ENCODE peak calls at places on chromosomes 11 and 22, in eight cellular contexts. One of them, this sample, is unnamed.

GRCh38 chr11:35218956-35219355 is 80.0 kb downstream of the CD44 start:
- DNase-seq in dorsolateral prefrontal cortex: no peak
- DNase-seq in bronchial epithelial cell: no peak
- DNase-seq in astrocyte of the spinal cord: peak
- DNase-seq in fibroblast of pulmonary artery: no peak
- DNase-seq in transverse colon: no peak
- DNase-seq in psoas muscle: no peak
- DNase-seq in keratinocyte: no peak
- DNase-seq in this sample: peak

GRCh38 chr11:61700221-61700620 is 20.0 kb downstream of the DAGLA start:
- DNase-seq in dorsolateral prefrontal cortex: no peak
- DNase-seq in bronchial epithelial cell: peak
- DNase-seq in astrocyte of the spinal cord: peak
- DNase-seq in fibroblast of pulmonary artery: peak
- DNase-seq in transverse colon: peak
- DNase-seq in psoas muscle: no peak
- DNase-seq in keratinocyte: no peak
- DNase-seq in this sample: no peak

GRCh38 chr11:115220423-115220822 is 283.8 kb downstream of the CADM1 start:
- DNase-seq in dorsolateral prefrontal cortex: no peak
- DNase-seq in bronchial epithelial cell: no peak
- DNase-seq in astrocyte of the spinal cord: no peak
- DNase-seq in fibroblast of pulmonary artery: no peak
- DNase-seq in transverse colon: no peak
- DNase-seq in psoas muscle: no peak
- DNase-seq in keratinocyte: no peak
- DNase-seq in this sample: no peak

GRCh38 chr11:44943118-44943517 is 7.6 kb downstream of the TP53I11 start:
- DNase-seq in dorsolateral prefrontal cortex: no peak
- DNase-seq in bronchial epithelial cell: no peak
- DNase-seq in astrocyte of the spinal cord: no peak
- DNase-seq in fibroblast of pulmonary artery: no peak
- DNase-seq in transverse colon: peak
- DNase-seq in psoas muscle: peak
- DNase-seq in keratinocyte: no peak
- DNase-seq in this sample: no peak

GRCh38 chr11:112555491-112556364 is 295.1 kb upstream of the PLET1 start:
- DNase-seq in dorsolateral prefrontal cortex: peak
- DNase-seq in bronchial epithelial cell: peak
- DNase-seq in astrocyte of the spinal cord: peak
- DNase-seq in fibroblast of pulmonary artery: peak
- DNase-seq in transverse colon: peak
- DNase-seq in psoas muscle: peak
- DNase-seq in keratinocyte: no peak
- DNase-seq in this sample: no peak

GRCh38 chr22:40541300-40541699 is 95.2 kb downstream of the MRTFA start:
- DNase-seq in dorsolateral prefrontal cortex: no peak
- DNase-seq in bronchial epithelial cell: peak
- DNase-seq in astrocyte of the spinal cord: no peak
- DNase-seq in fibroblast of pulmonary artery: no peak
- DNase-seq in transverse colon: no peak
- DNase-seq in psoas muscle: no peak
- DNase-seq in keratinocyte: peak
- DNase-seq in this sample: no peak

GRCh38 chr11:68397256-68397655 is 63.3 kb upstream of the PPP6R3 start:
- DNase-seq in dorsolateral prefrontal cortex: no peak
- DNase-seq in bronchial epithelial cell: no peak
- DNase-seq in astrocyte of the spinal cord: no peak
- DNase-seq in fibroblast of pulmonary artery: no peak
- DNase-seq in transverse colon: no peak
- DNase-seq in psoas muscle: no peak
- DNase-seq in keratinocyte: no peak
- DNase-seq in this sample: no peak

GRCh38 chr22:19756288-19757128 is 4.1 kb upstream of the TBX1 start:
- DNase-seq in dorsolateral prefrontal cortex: no peak
- DNase-seq in bronchial epithelial cell: peak
- DNase-seq in astrocyte of the spinal cord: no peak
- DNase-seq in fibroblast of pulmonary artery: no peak
- DNase-seq in transverse colon: peak
- DNase-seq in psoas muscle: no peak
- DNase-seq in keratinocyte: no peak
- DNase-seq in this sample: no peak

GRCh38 chr11:61041755-61042518 is 60.4 kb upstream of the CD5 start:
- DNase-seq in dorsolateral prefrontal cortex: peak
- DNase-seq in bronchial epithelial cell: peak
- DNase-seq in astrocyte of the spinal cord: peak
- DNase-seq in fibroblast of pulmonary artery: peak
- DNase-seq in transverse colon: peak
- DNase-seq in psoas muscle: no peak
- DNase-seq in keratinocyte: no peak
- DNase-seq in this sample: no peak

GRCh38 chr11:123426766-123427165 is 3.3 kb upstream of the GRAMD1B start:
- DNase-seq in dorsolateral prefrontal cortex: no peak
- DNase-seq in bronchial epithelial cell: no peak
- DNase-seq in astrocyte of the spinal cord: no peak
- DNase-seq in fibroblast of pulmonary artery: no peak
- DNase-seq in transverse colon: no peak
- DNase-seq in psoas muscle: no peak
- DNase-seq in keratinocyte: no peak
- DNase-seq in this sample: no peak

DNA sequence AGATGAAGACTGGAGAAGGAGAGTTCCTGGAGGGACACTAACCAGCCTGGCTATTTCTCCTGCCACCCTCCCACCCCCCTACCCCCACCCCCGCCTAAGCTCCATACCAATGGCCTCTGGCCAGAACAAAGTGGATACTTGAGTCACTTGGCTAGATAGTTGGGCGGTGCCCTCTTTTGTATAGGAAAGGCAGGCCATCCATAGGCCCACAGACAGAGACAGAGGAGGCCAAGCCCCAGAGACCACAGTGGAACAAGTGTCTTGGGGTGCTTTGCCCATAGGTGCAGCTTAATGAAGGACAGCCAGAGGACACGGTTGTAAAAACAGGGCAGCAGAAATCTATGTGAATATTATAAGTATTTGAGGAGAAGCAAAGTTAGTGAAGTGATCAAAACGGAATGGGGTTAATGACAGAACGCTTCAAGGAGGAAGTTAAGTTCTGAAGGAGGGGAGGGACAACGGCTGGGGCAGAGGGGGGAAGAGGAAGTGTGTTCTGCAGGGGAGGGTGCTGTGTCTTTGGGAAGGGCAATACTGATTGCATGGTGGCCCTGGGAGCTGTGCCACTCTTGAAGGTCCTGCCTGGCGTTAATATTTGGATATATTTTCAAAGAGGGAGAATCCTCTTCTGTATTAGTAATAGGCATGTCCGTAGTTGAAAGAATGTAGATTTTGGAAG is 32.7 kb downstream of the FLI1 start:
- DNase-seq in dorsolateral prefrontal cortex: no peak
- DNase-seq in bronchial epithelial cell: no peak
- DNase-seq in astrocyte of the spinal cord: no peak
- DNase-seq in fibroblast of pulmonary artery: no peak
- DNase-seq in transverse colon: peak
- DNase-seq in psoas muscle: no peak
- DNase-seq in keratinocyte: no peak
- DNase-seq in this sample: no peak
- H3K4me3 ChIP-seq in dorsolateral prefrontal cortex: no peak
- H3K4me3 ChIP-seq in bronchial epithelial cell: no peak
- H3K4me3 ChIP-seq in astrocyte of the spinal cord: no peak
- H3K4me3 ChIP-seq in fibroblast of pulmonary artery: no peak
- H3K4me3 ChIP-seq in transverse colon: no peak
- H3K4me3 ChIP-seq in psoas muscle: no peak
- H3K4me3 ChIP-seq in keratinocyte: no peak
- H3K4me3 ChIP-seq in this sample: no peak

GRCh38 chr11:63670738-63671321 is 346 bp downstream of the ATL3 start:
- DNase-seq in dorsolateral prefrontal cortex: no peak
- DNase-seq in bronchial epithelial cell: no peak
- DNase-seq in astrocyte of the spinal cord: no peak
- DNase-seq in fibroblast of pulmonary artery: peak
- DNase-seq in transverse colon: peak
- DNase-seq in psoas muscle: peak
- DNase-seq in keratinocyte: no peak
- DNase-seq in this sample: no peak
- TF ChIP-seq CTCF in dorsolateral prefrontal cortex: peak
- TF ChIP-seq CTCF in bronchial epithelial cell: peak
- TF ChIP-seq CTCF in astrocyte of the spinal cord: peak
- TF ChIP-seq CTCF in fibroblast of pulmonary artery: peak
- TF ChIP-seq CTCF in transverse colon: peak
- TF ChIP-seq CTCF in psoas muscle: peak
- TF ChIP-seq CTCF in keratinocyte: peak
- TF ChIP-seq CTCF in this sample: peak

DNA sequence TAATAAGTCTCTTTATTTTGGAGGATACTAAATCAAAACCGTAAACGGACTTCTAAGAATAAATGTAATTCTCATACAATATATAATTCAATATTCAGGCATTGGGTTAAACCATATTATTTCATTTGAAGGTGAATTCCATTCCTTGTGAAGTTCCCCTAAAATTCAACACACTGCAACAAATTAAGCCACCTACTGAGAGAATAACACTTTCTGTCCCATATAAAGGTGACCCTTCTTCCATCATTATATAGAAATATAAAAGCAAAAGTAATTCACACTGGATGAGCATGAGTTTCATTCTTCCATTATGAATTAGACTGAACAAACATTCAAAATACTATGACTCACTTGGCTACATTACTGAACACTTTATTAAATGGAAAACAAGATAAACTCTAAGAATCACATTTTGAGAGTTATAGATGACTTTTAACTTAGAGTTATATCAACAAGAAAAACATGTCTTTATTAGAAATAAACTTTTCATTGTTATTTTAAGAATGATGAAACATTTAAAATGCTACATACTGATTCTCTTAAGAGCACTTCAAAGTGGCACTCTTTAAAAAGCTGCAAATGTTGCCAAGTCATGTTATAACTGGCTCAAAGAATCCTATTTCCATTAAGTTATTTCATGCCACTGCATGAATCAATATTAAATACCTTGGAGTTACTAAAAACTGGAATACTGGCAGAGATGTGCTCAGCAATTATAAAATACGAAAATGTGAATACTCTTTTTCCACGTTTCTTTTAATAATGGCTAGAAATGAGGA is 2.7 kb downstream of the SESN3 start:
- DNase-seq in dorsolateral prefrontal cortex: no peak
- DNase-seq in bronchial epithelial cell: peak
- DNase-seq in astrocyte of the spinal cord: peak
- DNase-seq in fibroblast of pulmonary artery: peak
- DNase-seq in transverse colon: no peak
- DNase-seq in psoas muscle: no peak
- DNase-seq in keratinocyte: no peak
- DNase-seq in this sample: no peak
- H3K4me3 ChIP-seq in dorsolateral prefrontal cortex: peak
- H3K4me3 ChIP-seq in bronchial epithelial cell: peak
- H3K4me3 ChIP-seq in astrocyte of the spinal cord: peak
- H3K4me3 ChIP-seq in fibroblast of pulmonary artery: no peak
- H3K4me3 ChIP-seq in transverse colon: no peak
- H3K4me3 ChIP-seq in psoas muscle: peak
- H3K4me3 ChIP-seq in keratinocyte: peak
- H3K4me3 ChIP-seq in this sample: no peak

GRCh38 chr11:121426476-121427454 is 25.3 kb upstream of the SORL1 start:
- DNase-seq in dorsolateral prefrontal cortex: no peak
- DNase-seq in bronchial epithelial cell: no peak
- DNase-seq in astrocyte of the spinal cord: no peak
- DNase-seq in fibroblast of pulmonary artery: no peak
- DNase-seq in transverse colon: peak
- DNase-seq in psoas muscle: peak
- DNase-seq in keratinocyte: no peak
- DNase-seq in this sample: no peak
- TF ChIP-seq CTCF in dorsolateral prefrontal cortex: peak
- TF ChIP-seq CTCF in bronchial epithelial cell: no peak
- TF ChIP-seq CTCF in astrocyte of the spinal cord: no peak
- TF ChIP-seq CTCF in fibroblast of pulmonary artery: no peak
- TF ChIP-seq CTCF in transverse colon: no peak
- TF ChIP-seq CTCF in psoas muscle: no peak
- TF ChIP-seq CTCF in keratinocyte: no peak
- TF ChIP-seq CTCF in this sample: no peak

GRCh38 chr11:47407746-47408590 is at the start of gene SLC39A13:
- DNase-seq in dorsolateral prefrontal cortex: peak
- DNase-seq in bronchial epithelial cell: peak
- DNase-seq in astrocyte of the spinal cord: peak
- DNase-seq in fibroblast of pulmonary artery: peak
- DNase-seq in transverse colon: peak
- DNase-seq in psoas muscle: peak
- DNase-seq in keratinocyte: peak
- DNase-seq in this sample: peak

GRCh38 chr11:47412152-47412746 is 3.9 kb downstream of the SLC39A13 start:
- DNase-seq in dorsolateral prefrontal cortex: peak
- DNase-seq in bronchial epithelial cell: no peak
- DNase-seq in astrocyte of the spinal cord: no peak
- DNase-seq in fibroblast of pulmonary artery: peak
- DNase-seq in transverse colon: peak
- DNase-seq in psoas muscle: peak
- DNase-seq in keratinocyte: no peak
- DNase-seq in this sample: no peak

GRCh38 chr11:47408598-47409439 is 429 bp downstream of the SLC39A13 start:
- DNase-seq in dorsolateral prefrontal cortex: peak
- DNase-seq in bronchial epithelial cell: peak
- DNase-seq in astrocyte of the spinal cord: peak
- DNase-seq in fibroblast of pulmonary artery: peak
- DNase-seq in transverse colon: peak
- DNase-seq in psoas muscle: peak
- DNase-seq in keratinocyte: peak
- DNase-seq in this sample: no peak

GRCh38 chr11:47410404-47411264 is 2.2 kb downstream of the SLC39A13 start:
- DNase-seq in dorsolateral prefrontal cortex: no peak
- DNase-seq in bronchial epithelial cell: no peak
- DNase-seq in astrocyte of the spinal cord: no peak
- DNase-seq in fibroblast of pulmonary artery: no peak
- DNase-seq in transverse colon: no peak
- DNase-seq in psoas muscle: no peak
- DNase-seq in keratinocyte: no peak
- DNase-seq in this sample: no peak

GRCh38 chr11:47409440-47410403 is 1.3 kb downstream of the SLC39A13 start:
- DNase-seq in dorsolateral prefrontal cortex: no peak
- DNase-seq in bronchial epithelial cell: peak
- DNase-seq in astrocyte of the spinal cord: no peak
- DNase-seq in fibroblast of pulmonary artery: no peak
- DNase-seq in transverse colon: no peak
- DNase-seq in psoas muscle: no peak
- DNase-seq in keratinocyte: no peak
- DNase-seq in this sample: no peak
- H3K4me3 ChIP-seq in dorsolateral prefrontal cortex: peak
- H3K4me3 ChIP-seq in bronchial epithelial cell: peak
- H3K4me3 ChIP-seq in astrocyte of the spinal cord: peak
- H3K4me3 ChIP-seq in fibroblast of pulmonary artery: peak
- H3K4me3 ChIP-seq in transverse colon: peak
- H3K4me3 ChIP-seq in psoas muscle: peak
- H3K4me3 ChIP-seq in keratinocyte: peak
- H3K4me3 ChIP-seq in this sample: peak

DNA sequence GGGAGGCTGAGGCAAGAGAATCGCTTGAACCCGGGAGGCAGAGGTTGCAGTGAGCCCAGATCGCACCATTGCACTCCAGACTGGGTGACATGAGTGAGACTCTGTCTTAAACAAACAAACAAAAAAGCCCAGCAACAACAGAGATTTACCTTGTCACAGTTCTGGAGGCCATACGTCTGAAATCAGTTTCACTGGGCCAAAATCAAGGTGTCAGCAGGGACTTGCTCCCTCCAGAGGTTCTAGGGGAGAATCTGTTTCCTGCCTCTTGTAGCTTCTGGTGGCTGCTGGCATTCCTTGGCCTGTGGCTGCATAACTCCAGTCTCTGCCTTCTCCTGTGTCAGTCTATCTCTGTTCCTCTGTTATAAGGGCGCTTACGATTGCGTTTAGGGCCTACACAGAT is 1.5 kb downstream of the DDX10 start:
- DNase-seq in dorsolateral prefrontal cortex: no peak
- DNase-seq in bronchial epithelial cell: no peak
- DNase-seq in astrocyte of the spinal cord: no peak
- DNase-seq in fibroblast of pulmonary artery: no peak
- DNase-seq in transverse colon: no peak
- DNase-seq in psoas muscle: no peak
- DNase-seq in keratinocyte: no peak
- DNase-seq in this sample: no peak
- TF ChIP-seq CTCF in dorsolateral prefrontal cortex: no peak
- TF ChIP-seq CTCF in bronchial epithelial cell: no peak
- TF ChIP-seq CTCF in astrocyte of the spinal cord: no peak
- TF ChIP-seq CTCF in fibroblast of pulmonary artery: no peak
- TF ChIP-seq CTCF in transverse colon: no peak
- TF ChIP-seq CTCF in psoas muscle: no peak
- TF ChIP-seq CTCF in keratinocyte: no peak
- TF ChIP-seq CTCF in this sample: no peak

This sample was measured in AG09309.